ENCODE peak calls at places on chromosomes 6 and 20, in eight cellular contexts. X is right lobe of liver, N is uterus, L is adrenal gland, E is stomach, W is endothelial cell of umbilical vein, Z is GM12892, S is HepG2. P is an unnamed sample.

GRCh38 chr6:170222498-170223471 is 68.1 kb downstream of the DLL1 start:
- DNase-seq in E (no peak), S (no peak), N (peak; percentile 16), X (no peak), W (no peak), L (no peak), Z (no peak), P (no peak)

GRCh38 chr6:26342106-26342999 is 22.6 kb upstream of the BTN3A2 start:
- DNase-seq in L (peak; percentile 24), N (no peak), S (no peak), Z (no peak), E (no peak), X (no peak), W (no peak), P (no peak)

GRCh38 chr6:6918216-6918983 is 189.4 kb upstream of the RREB1 start:
- DNase-seq in L (peak; percentile 55), W (peak; percentile 8), S (no peak), Z (peak; percentile 50), X (no peak), N (no peak), E (no peak), P (peak; percentile 17)

GRCh38 chr6:28005124-28005662 is 48.2 kb downstream of the OR2B6 start:
- DNase-seq in N (no peak), E (no peak), L (no peak), S (no peak), Z (no peak), W (no peak), X (no peak), P (peak; percentile 29)

GRCh38 chr6:158816329-158816728 is 2.8 kb downstream of the EZR start:
- DNase-seq in W (no peak), S (no peak), Z (no peak), X (no peak), E (no peak), L (no peak), N (no peak), P (peak; percentile 17)

GRCh38 chr6:160979063-160979708 is 12.4 kb upstream of the MAP3K4 start:
- DNase-seq in L (no peak), X (no peak), S (no peak), E (no peak), N (no peak), Z (no peak), W (no peak), P (no peak)

GRCh38 chr20:49846206-49846807 is 33.7 kb downstream of the SLC9A8 start:
- DNase-seq in N (no peak), S (peak; percentile 73), Z (no peak), W (peak; percentile 48), L (peak; percentile 78), X (no peak), E (peak; percentile 46), P (peak; percentile 60)

GRCh38 chr6:71419954-71420692 is 131.5 kb downstream of the OGFRL1 start:
- DNase-seq in E (peak; percentile 61), W (peak; percentile 69), S (no peak), X (peak; percentile 76), N (peak; percentile 39), L (peak; percentile 44), Z (peak; percentile 8), P (peak; percentile 16)

GRCh38 chr6:111522393-111523020 is 39.5 kb upstream of the REV3L start:
- DNase-seq in X (no peak), Z (no peak), L (no peak), E (no peak), N (no peak), S (no peak), W (no peak), P (no peak)

GRCh38 chr6:65416640-65417039 is 290.4 kb downstream of the EYS start:
- DNase-seq in N (no peak), L (no peak), E (no peak), Z (no peak), S (no peak), X (no peak), W (no peak), P (no peak)

GRCh38 chr6:75624988-75625387 is 23.3 kb downstream of the SENP6 start:
- DNase-seq in X (no peak), W (no peak), Z (no peak), N (no peak), S (no peak), E (no peak), L (no peak), P (no peak)

GRCh38 chr6:123316733-123317323 is 319.9 kb downstream of the TRDN start:
- DNase-seq in L (no peak), X (no peak), E (no peak), N (no peak), W (peak; percentile 14), Z (no peak), S (peak; percentile 9), P (peak; percentile 29)

GRCh38 chr6:20186981-20187380 is 25.3 kb downstream of the MBOAT1 start:
- DNase-seq in W (no peak), Z (no peak), L (no peak), X (no peak), S (no peak), N (no peak), E (no peak), P (no peak)

GRCh38 chr6:57207141-57207540 is 15.0 kb downstream of the RAB23 start:
- DNase-seq in S (no peak), E (no peak), W (no peak), N (no peak), L (no peak), X (no peak), Z (no peak), P (no peak)

GRCh38 chr6:108080010-108080780 is 5.7 kb upstream of the OSTM1 start:
- DNase-seq in W (no peak), Z (no peak), L (no peak), X (no peak), S (no peak), N (no peak), E (no peak), P (no peak)

GRCh38 chr6:108078191-108078590 is 3.6 kb upstream of the OSTM1 start:
- DNase-seq in S (no peak), Z (no peak), L (no peak), X (no peak), E (no peak), W (no peak), N (no peak), P (no peak)

GRCh38 chr6:108074057-108074358 is 533 bp downstream of the OSTM1 start:
- DNase-seq in X (no peak), E (no peak), S (peak; percentile 3), N (no peak), Z (no peak), L (no peak), W (no peak), P (no peak)

GRCh38 chr6:108071736-108072276 is 2.7 kb downstream of the OSTM1 start:
- DNase-seq in X (no peak), E (no peak), W (no peak), Z (no peak), L (no peak), N (no peak), S (no peak), P (no peak)

GRCh38 chr6:108074359-108075144 is at the start of gene OSTM1:
- DNase-seq in N (peak; percentile 93), Z (peak; percentile 97), S (peak; percentile 77), E (peak; percentile 94), W (peak; percentile 91), X (peak; percentile 94), L (peak; percentile 93), P (peak; percentile 96)
- TF ChIP-seq POLR2A in N (peak; percentile 55), Z (peak; percentile 75), S (peak; percentile 66), E (peak; percentile 59), W (peak; percentile 71), X (peak; percentile 90), L (peak; percentile 65), P (peak; percentile 83)

DNA sequence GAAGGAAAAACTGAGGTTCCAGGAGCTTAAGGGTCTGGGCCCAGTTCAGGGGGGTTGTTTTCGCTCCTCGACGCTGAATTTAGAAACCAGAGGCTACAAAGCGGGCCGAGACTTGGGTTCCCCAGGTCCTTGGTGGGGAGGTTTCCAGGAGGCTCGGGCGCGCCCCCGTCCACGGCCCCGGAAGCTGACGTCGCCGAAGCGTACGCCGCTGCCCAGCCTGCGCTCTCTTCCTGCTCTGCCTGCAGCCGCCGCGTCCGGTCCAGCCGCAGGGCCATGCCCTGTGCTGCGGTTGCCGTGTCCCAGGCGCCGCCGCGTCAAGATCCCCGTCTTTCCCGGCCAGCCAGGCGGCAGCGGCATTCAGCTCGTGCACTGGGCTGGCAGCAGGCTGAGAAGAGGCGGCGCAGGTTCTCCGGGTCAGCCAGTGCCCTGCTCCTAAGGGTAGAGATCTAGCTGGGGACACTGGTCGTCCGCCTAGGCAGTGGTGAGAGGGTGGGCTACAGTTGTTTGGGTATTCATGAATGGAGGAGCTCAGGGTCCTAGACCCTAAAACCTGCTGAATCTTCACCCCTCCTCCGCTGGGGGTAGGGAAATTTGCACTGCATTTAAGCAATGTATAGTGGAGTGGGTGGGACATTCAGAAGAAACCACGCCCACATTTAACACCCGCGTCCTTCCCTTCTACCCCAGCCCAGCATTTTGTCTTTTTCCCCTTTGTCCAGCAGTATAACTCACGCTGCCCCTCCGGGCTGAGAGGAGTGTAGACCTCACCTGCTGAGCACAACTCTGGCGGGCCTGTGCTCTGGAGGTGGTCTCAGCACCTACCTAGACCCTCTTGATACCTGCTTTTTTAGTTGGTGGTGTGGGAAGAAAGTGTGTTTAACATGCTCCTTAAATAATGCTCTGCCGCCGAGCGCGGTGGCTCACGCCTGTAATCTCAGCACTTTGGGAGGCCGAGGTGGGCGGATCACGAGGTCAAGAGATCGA is 1.1 kb upstream of the TRIM26 start:
- DNase-seq in S (peak; percentile 66), L (peak; percentile 88), N (peak; percentile 85), E (peak; percentile 88), Z (peak; percentile 60), W (peak; percentile 74), X (peak; percentile 92), P (peak; percentile 79)
- TF ChIP-seq POLR2A in S (peak; percentile 76), L (peak; percentile 78), N (peak; percentile 73), E (peak; percentile 74), Z (peak; percentile 83), W (peak; percentile 90), X (peak; percentile 90), P (no peak)

GRCh38 chr6:37169458-37170272 is at the start of gene PIM1:
- DNase-seq in S (peak; percentile 98), L (peak; percentile 100), W (peak; percentile 97), Z (peak; percentile 92), X (peak; percentile 100), E (peak; percentile 99), N (peak; percentile 99), P (peak; percentile 100)
- TF ChIP-seq POLR2A in S (peak; percentile 69), L (peak; percentile 77), W (peak; percentile 4), Z (no peak), X (peak; percentile 97), E (peak; percentile 35), N (peak; percentile 83), P (no peak)

DNA sequence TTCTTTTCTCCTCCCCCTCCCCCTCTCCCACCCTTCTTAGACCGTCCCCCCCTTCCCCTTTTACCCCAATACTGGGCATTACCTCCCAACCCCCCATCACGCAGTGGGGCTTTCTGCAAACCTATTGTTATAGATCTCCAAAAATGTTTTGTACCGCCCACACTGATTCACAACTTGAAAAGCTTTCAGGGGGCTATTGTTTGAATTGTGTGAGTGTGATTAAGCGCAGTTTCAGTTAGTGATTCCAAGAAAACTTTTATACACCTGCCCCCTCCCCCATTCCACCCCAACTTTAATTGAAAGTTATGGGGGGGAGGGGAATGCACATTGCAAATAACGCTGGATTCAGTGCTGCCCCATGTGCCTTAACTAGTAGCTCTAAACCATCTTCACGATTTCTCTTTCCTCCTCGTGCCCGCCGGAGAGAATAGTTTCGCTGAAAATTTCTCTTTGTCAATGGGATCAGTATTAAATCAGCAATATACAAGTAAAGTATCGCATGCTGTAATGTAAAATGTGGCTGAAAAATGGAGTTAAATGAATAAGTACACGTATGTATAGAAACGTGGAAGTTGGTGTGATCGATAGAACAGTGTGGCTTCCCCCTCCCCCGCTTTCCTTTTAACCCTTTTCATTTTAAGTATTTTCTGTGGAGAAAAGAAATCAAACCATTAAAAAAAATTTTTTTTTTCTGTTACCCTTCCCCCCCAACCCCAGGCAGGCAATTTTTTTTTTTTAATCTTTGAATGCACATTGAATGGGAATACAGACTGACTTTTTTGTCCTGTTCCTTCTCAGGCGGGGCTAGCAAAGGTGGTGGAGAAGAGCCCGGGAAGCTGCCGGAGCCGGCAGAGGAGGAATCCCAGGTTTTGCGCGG is 632 bp downstream of the LIN28B start:
- DNase-seq in X (no peak), L (no peak), E (no peak), W (no peak), Z (no peak), S (peak; percentile 16), N (no peak), P (peak; percentile 62)
- TF ChIP-seq POLR2A in X (no peak), L (no peak), E (no peak), W (no peak), Z (no peak), S (peak; percentile 24), N (no peak), P (no peak)